ENCODE peak calls at places on chromosomes 7 and 10, in five cellular contexts. K is AG09319, I is cardiac muscle cell, E is psoas muscle, G is breast epithelium. J is an unnamed sample.

GRCh38 chr10:110360857-110361474 is 56.2 kb upstream of the SMNDC1 start:
- DNase-seq in K (no peak), I (no peak), E (no peak), G (no peak), J (peak; percentile 18)

GRCh38 chr7:46492460-46492859 is 571.4 kb upstream of the IGFBP3 start:
- DNase-seq in K (no peak), I (no peak), E (no peak), G (no peak), J (no peak)

GRCh38 chr7:94655884-94656657 is at the start of gene SGCE:
- DNase-seq in K (peak; percentile 50), I (peak; percentile 91), E (peak; percentile 77), G (peak; percentile 54), J (peak; percentile 77)

GRCh38 chr7:33667261-33667660 is 238.1 kb upstream of the BMPER start:
- DNase-seq in K (no peak), I (peak; percentile 8), E (no peak), G (no peak), J (peak; percentile 29)

GRCh38 chr7:50730459-50731400 is 52.0 kb downstream of the GRB10 start:
- DNase-seq in K (no peak), I (no peak), E (no peak), G (no peak), J (no peak)

GRCh38 chr7:74502216-74502891 is 48.6 kb downstream of the GTF2IRD1 start:
- DNase-seq in K (no peak), I (no peak), E (peak; percentile 94), G (peak; percentile 82), J (peak; percentile 80)

GRCh38 chr10:49286686-49287085 is 12.3 kb upstream of the C10orf71 start:
- DNase-seq in K (no peak), I (no peak), E (peak; percentile 48), G (no peak), J (no peak)

GRCh38 chr7:157603716-157604115 is 266.9 kb downstream of the DNAJB6 start:
- DNase-seq in K (no peak), I (no peak), E (no peak), G (no peak), J (no peak)

GRCh38 chr7:90209776-90210175 is 1.8 kb upstream of the STEAP2 start:
- DNase-seq in K (peak; percentile 52), I (peak; percentile 34), E (no peak), G (no peak), J (peak; percentile 21)

GRCh38 chr10:110446954-110447608 is 50.6 kb upstream of the DUSP5 start:
- DNase-seq in K (peak; percentile 35), I (peak; percentile 94), E (peak; percentile 15), G (peak; percentile 16), J (peak; percentile 95)

GRCh38 chr7:112510032-112510742 is 29.4 kb downstream of the LSMEM1 start:
- DNase-seq in K (no peak), I (peak; percentile 80), E (no peak), G (no peak), J (peak; percentile 46)

GRCh38 chr10:74118794-74119193 is 31.8 kb downstream of the AP3M1 start:
- DNase-seq in K (no peak), I (no peak), E (no peak), G (no peak), J (peak; percentile 56)

GRCh38 chr10:112721080-112721698 is 228.9 kb upstream of the TCF7L2 start:
- DNase-seq in K (no peak), I (peak; percentile 69), E (no peak), G (no peak), J (peak; percentile 71)

GRCh38 chr10:52682766-52683165 is 89.8 kb downstream of the MBL2 start:
- DNase-seq in K (no peak), I (no peak), E (no peak), G (no peak), J (no peak)

GRCh38 chr7:815284-816216 is 16.7 kb upstream of the SUN1 start:
- DNase-seq in K (no peak), I (peak; percentile 26), E (no peak), G (no peak), J (no peak)

GRCh38 chr10:77873558-77874380 is 52.8 kb downstream of the DLG5 start:
- DNase-seq in K (no peak), I (peak; percentile 51), E (peak; percentile 69), G (peak; percentile 87), J (peak; percentile 98)

GRCh38 chr10:121952226-121952625 is 22.8 kb downstream of the NSMCE4A start:
- DNase-seq in K (no peak), I (no peak), E (no peak), G (no peak), J (no peak)

GRCh38 chr7:139675127-139676110 is 102.4 kb downstream of the HIPK2 start:
- DNase-seq in K (no peak), I (no peak), E (no peak), G (no peak), J (peak; percentile 20)

GRCh38 chr10:110426294-110427153 is 71.2 kb upstream of the DUSP5 start:
- DNase-seq in K (no peak), I (peak; percentile 87), E (peak; percentile 31), G (no peak), J (no peak)

GRCh38 chr10:132536241-132536963 is 1.2 kb upstream of the INPP5A start:
- DNase-seq in K (no peak), I (no peak), E (peak; percentile 61), G (no peak), J (peak; percentile 23)

GRCh38 chr10:132537713-132538020 is at the start of gene INPP5A:
- DNase-seq in K (no peak), I (no peak), E (no peak), G (no peak), J (no peak)

GRCh38 chr10:132538790-132539421 is 1.3 kb downstream of the INPP5A start:
- DNase-seq in K (no peak), I (no peak), E (peak; percentile 48), G (no peak), J (no peak)

GRCh38 chr10:132538031-132538789 is 623 bp downstream of the INPP5A start:
- DNase-seq in K (no peak), I (no peak), E (peak; percentile 67), G (peak; percentile 29), J (no peak)

DNA sequence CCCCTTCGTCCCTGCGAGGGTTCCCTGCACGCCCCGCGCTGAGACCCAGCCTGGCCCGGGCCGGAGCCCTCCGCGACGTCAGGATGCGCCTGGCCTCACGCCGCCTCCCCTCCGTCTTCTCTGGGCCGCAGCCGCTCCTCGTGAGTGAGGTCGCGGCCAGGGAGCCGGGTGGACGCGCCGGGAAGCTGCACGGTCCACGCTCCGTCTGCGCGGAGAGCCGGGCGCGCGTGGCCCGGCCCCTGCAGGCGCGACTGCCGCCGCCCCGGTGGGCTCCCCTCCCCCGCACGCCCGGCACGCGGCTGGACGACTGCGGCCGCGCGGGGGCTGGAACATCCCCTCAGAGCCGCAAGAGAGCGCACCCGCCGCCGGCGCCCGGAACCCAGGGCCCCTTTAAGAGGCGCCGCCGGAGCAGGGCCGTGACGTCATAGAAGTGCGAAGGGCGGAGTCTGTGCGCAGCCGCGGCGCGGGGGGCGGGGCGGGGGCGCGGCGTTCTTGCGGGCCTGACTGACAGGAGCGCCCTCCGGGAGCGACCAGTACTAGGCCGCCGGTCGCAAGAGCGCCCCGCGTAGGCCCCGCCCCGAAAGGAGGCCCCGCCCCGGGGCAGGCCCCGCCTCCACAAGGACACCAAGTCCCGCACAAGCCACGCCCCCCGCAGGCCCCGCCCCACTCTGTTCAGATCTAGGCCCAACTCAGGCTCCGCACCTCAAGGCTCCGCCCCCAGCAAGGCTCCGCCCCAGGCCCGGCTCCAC is 449 bp upstream of the INPP5A start:
- DNase-seq in K (peak; percentile 99), I (peak; percentile 100), E (peak; percentile 100), G (peak; percentile 100), J (peak; percentile 98)
- TF ChIP-seq CTCF in K (peak; percentile 21), I (peak; percentile 12), E (peak; percentile 31), G (peak; percentile 48), J (no peak)

DNA sequence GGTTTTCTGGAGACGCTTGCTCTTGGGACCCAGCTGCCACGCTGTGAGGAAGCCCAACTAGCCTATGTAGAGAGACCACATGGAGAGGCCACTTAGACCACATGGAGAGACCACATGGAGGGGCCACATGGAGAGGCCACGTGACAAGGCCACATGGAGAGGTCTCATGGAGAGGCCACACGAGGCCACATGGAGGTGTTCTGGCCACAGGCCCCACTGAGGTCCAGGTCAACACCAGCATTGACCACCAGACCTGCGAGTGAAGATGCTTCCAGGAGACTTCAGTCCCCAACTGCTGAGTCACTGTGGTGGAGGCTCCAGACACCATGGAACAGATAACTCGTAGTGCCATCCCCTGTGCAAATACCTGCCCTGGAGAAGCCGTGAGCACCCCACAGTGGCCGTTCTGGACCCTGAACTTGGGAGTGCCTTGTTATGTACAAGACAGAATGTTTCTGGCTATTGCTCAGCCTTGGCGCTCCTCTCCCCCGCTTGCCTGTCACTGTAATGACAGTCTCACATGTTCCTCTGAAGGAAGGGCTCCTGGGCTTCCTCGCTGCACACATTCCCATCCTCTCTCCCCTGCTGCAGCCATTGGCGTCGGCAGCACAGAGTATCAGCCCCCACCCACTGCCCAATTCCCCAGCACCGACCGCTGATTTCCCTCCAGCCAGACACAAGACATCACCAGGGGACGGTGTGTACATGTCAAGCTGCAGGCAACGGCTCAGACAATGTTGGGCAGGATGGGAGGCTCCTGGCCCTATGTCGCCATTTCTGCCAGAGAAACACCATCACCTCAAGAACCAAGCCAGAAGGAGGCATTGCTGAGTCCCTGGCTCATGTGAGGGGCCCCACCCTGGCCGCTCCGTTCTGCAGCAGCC is 49.0 kb upstream of the TNRC18 start:
- DNase-seq in K (no peak), I (no peak), E (no peak), G (no peak), J (no peak)
- TF ChIP-seq CTCF in K (no peak), I (no peak), E (no peak), G (no peak), J (no peak)

DNA sequence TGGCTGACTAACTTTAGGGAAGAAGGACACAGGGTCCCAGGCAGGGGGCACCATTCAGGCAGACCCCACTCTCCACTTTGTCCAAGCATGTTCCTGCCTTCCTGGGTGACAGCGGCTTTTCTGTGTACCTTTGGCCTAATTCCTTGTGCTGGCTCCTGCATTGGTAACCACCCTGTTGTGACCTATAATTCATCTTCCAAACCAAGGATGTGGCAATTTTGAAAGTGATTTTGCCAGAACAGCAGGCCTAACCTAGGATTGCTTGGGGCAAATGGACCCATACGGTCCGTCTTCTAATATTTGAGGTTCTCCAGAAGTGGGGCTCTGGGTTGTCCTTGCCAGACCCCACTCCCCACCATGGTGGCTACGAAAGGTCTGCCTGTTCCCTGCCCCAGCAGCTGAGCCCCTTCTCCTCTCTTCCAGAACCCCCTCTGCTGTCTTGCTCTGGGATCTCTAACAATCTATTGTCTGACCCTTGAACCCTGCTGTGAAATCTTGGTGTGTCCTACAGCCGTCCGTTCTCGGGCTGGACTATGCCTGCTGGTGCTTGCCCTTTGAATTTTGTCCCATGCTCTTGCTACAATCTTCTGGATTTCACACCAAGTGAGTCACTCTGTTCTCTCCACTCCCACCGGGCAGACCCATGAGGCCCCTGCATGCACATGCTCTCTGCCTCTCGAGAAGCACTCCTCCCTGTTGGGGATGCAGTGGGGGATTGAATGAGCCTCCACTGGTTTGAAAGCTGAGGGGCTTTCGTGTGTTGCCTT is 316.0 kb downstream of the CXCL12 start:
- DNase-seq in K (no peak), I (peak; percentile 88), E (peak; percentile 66), G (no peak), J (peak; percentile 10)
- TF ChIP-seq CTCF in K (no peak), I (no peak), E (no peak), G (no peak), J (no peak)

DNA sequence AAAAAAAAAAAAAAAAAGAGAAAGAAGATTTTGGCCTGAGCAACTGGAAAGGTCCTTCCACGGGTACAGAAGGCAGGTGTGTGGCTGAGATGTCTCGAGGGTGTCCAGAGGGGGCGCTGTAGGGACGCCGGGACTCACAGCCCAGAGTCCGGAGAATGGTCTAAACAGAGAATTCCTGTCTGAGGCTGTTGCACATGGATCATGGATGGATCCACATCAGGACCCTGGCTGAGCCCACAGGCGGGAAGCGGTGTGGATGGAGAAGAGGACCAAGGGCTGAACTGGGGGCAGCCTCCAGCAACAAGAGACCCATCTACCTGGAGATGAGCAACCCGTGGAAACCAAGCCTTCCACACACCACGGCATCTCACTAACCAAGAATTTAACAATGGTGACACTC is 55.0 kb downstream of the PKD1L1 start:
- DNase-seq in K (no peak), I (no peak), E (no peak), G (no peak), J (peak; percentile 31)
- TF ChIP-seq CTCF in K (peak; percentile 5), I (peak; percentile 30), E (no peak), G (no peak), J (peak; percentile 11)